ENCODE peak calls at places on chromosomes 12 and 14, in five cellular contexts. D, H, R, K and A are unnamed samples.

GRCh38 chr12:24617471-24617870 is 331.4 kb downstream of the BCAT1 start:
- DNase-seq in D (no peak), H (no peak), R (no peak), K (no peak), A (peak)

GRCh38 chr14:58549358-58549757 is 88.4 kb upstream of the DACT1 start:
- DNase-seq in D (no peak), H (no peak), R (no peak), K (no peak), A (no peak)

GRCh38 chr12:55653031-55653430 is 16.3 kb downstream of the OR10P1 start:
- DNase-seq in D (no peak), H (no peak), R (no peak), K (no peak), A (no peak)

GRCh38 chr12:57473886-57474285 is 5.8 kb downstream of the ARHGAP9 start:
- DNase-seq in D (no peak), H (no peak), R (no peak), K (no peak), A (no peak)

GRCh38 chr12:108282676-108283075 is 56.4 kb downstream of the CMKLR1 start:
- DNase-seq in D (no peak), H (no peak), R (no peak), K (no peak), A (no peak)

GRCh38 chr12:49451468-49452259 is 84.4 kb downstream of the SPATS2 start:
- DNase-seq in D (no peak), H (no peak), R (peak), K (no peak), A (no peak)

GRCh38 chr14:71554323-71554722 is 377.9 kb upstream of the RGS6 start:
- DNase-seq in D (no peak), H (no peak), R (peak), K (no peak), A (no peak)

GRCh38 chr14:19878029-19878642 is 3.2 kb downstream of the OR4K2 start:
- DNase-seq in D (no peak), H (peak), R (no peak), K (no peak), A (no peak)

GRCh38 chr12:7439579-7440505 is 4.1 kb downstream of the CD163L1 start:
- DNase-seq in D (peak), H (no peak), R (no peak), K (peak), A (no peak)

GRCh38 chr12:105640780-105641179 is 310.3 kb downstream of the C12orf75 start:
- DNase-seq in D (no peak), H (no peak), R (no peak), K (no peak), A (peak)

GRCh38 chr12:11706509-11707331 is 57.2 kb downstream of the ETV6 start:
- DNase-seq in D (no peak), H (peak), R (no peak), K (no peak), A (no peak)

GRCh38 chr14:100078997-100079561 is 13.9 kb downstream of the EVL start:
- DNase-seq in D (peak), H (no peak), R (no peak), K (peak), A (no peak)

GRCh38 chr14:39268393-39268792 is 34.7 kb downstream of the MIA2 start:
- DNase-seq in D (no peak), H (peak), R (no peak), K (no peak), A (no peak)

GRCh38 chr14:78399316-78399889 is 229.2 kb downstream of the NRXN3 start:
- DNase-seq in D (no peak), H (no peak), R (no peak), K (peak), A (no peak)

GRCh38 chr14:24145700-24146621 is at the start of gene PSME2:
- DNase-seq in D (no peak), H (no peak), R (no peak), K (no peak), A (no peak)

GRCh38 chr12:105783983-105784947 is 354.5 kb downstream of the NUAK1 start:
- DNase-seq in D (no peak), H (no peak), R (peak), K (no peak), A (no peak)

GRCh38 chr12:122318607-122319311 is 52.5 kb upstream of the VPS33A start:
- DNase-seq in D (no peak), H (no peak), R (no peak), K (no peak), A (no peak)

GRCh38 chr14:106564058-106564643 is 1037.8 kb downstream of the TMEM121 start:
- DNase-seq in D (peak), H (peak), R (no peak), K (peak), A (peak)

GRCh38 chr12:125014526-125014925 is 21.1 kb downstream of the BRI3BP start:
- DNase-seq in D (no peak), H (no peak), R (no peak), K (no peak), A (no peak)

GRCh38 chr14:21494902-21495762 is 16.0 kb downstream of the METTL3 start:
- DNase-seq in D (no peak), H (no peak), R (no peak), K (peak), A (no peak)

GRCh38 chr12:132637811-132638210 is 19.2 kb downstream of the P2RX2 start:
- DNase-seq in D (no peak), H (no peak), R (no peak), K (no peak), A (no peak)

GRCh38 chr12:105814283-105814682 is 324.5 kb downstream of the NUAK1 start:
- DNase-seq in D (no peak), H (no peak), R (no peak), K (no peak), A (no peak)

GRCh38 chr12:51855586-51856428 is 7.3 kb upstream of the FIGNL2 start:
- DNase-seq in D (no peak), H (peak), R (no peak), K (peak), A (peak)

GRCh38 chr12:84994436-84994835 is 41.6 kb downstream of the TSPAN19 start:
- DNase-seq in D (no peak), H (no peak), R (no peak), K (no peak), A (no peak)

GRCh38 chr12:129186952-129187351 is 333.7 kb downstream of the GLT1D1 start:
- DNase-seq in D (no peak), H (no peak), R (no peak), K (no peak), A (no peak)

GRCh38 chr12:109705291-109705690 is 8.3 kb upstream of the FAM222A start:
- DNase-seq in D (no peak), H (no peak), R (no peak), K (no peak), A (no peak)

GRCh38 chr14:37888234-37888633 is 292.8 kb downstream of the TTC6 start:
- DNase-seq in D (no peak), H (no peak), R (no peak), K (no peak), A (no peak)

GRCh38 chr14:36275741-36276140 is 44.7 kb downstream of the MBIP start:
- DNase-seq in D (no peak), H (no peak), R (no peak), K (no peak), A (no peak)

DNA sequence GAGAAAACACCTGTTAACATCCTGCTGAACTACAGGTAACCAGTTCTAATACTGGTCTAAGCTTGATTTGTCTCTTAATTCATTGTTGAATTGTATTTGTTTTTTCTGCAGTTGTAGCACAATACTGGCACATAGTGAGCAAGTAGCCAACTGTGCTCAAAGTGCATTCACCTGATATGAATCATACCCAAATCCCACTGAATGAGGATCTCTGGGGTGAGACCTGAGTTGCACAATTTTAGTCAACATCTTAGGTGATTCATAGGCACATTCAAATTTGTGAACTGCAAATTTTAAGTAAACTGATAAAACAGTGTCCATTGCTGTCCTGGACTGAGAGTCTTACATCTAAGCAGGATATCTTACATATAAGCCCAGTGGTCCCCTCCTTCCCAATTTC is 12.8 kb downstream of the KCNC2 start:
- DNase-seq in D (no peak), H (no peak), R (no peak), K (no peak), A (no peak)
- TF ChIP-seq SUZ12 in D (no peak), H (no peak), R (no peak), K (no peak), A (no peak)

GRCh38 chr12:26746315-26746714 is 86.7 kb downstream of the ITPR2 start:
- DNase-seq in D (no peak), H (no peak), R (no peak), K (no peak), A (no peak)

GRCh38 chr12:26744697-26745440 is 88.1 kb downstream of the ITPR2 start:
- DNase-seq in D (no peak), H (peak), R (no peak), K (no peak), A (no peak)

GRCh38 chr12:26740991-26741390 is 92.0 kb downstream of the ITPR2 start:
- DNase-seq in D (no peak), H (no peak), R (no peak), K (no peak), A (no peak)

GRCh38 chr12:26741828-26742227 is 91.2 kb downstream of the ITPR2 start:
- DNase-seq in D (no peak), H (no peak), R (no peak), K (no peak), A (no peak)

GRCh38 chr12:26744042-26744626 is 88.9 kb downstream of the ITPR2 start:
- DNase-seq in D (no peak), H (no peak), R (no peak), K (no peak), A (no peak)
- TF ChIP-seq SUZ12 in D (no peak), H (no peak), R (no peak), K (no peak), A (no peak)

GRCh38 chr14:69571879-69572633 is 2.6 kb downstream of the CCDC177 start:
- DNase-seq in D (peak), H (peak), R (no peak), K (peak), A (no peak)
- TF ChIP-seq SUZ12 in D (no peak), H (no peak), R (no peak), K (peak), A (no peak)

DNA sequence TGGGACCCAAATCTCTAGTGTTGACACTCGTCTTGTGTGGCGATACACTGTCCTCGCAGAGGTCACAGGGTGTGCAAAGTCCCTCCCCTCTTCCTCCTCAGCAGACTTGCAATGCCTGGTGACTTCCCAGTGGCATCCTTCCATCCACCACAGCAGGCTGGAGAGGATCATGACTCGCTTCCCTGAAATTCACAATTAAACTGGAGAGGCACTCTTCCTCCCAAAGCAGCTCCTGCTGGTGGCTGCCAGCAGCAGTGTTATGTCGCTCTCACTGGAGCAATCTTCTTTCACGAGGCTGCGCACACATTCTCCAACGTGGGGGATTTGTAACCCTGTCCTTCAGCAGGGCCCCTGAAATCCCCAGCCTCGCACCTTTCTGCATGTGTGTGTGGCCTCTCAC is 145.2 kb upstream of the TMCC3 start:
- DNase-seq in D (peak), H (no peak), R (no peak), K (no peak), A (peak)
- TF ChIP-seq SUZ12 in D (no peak), H (no peak), R (no peak), K (no peak), A (no peak)

DNA sequence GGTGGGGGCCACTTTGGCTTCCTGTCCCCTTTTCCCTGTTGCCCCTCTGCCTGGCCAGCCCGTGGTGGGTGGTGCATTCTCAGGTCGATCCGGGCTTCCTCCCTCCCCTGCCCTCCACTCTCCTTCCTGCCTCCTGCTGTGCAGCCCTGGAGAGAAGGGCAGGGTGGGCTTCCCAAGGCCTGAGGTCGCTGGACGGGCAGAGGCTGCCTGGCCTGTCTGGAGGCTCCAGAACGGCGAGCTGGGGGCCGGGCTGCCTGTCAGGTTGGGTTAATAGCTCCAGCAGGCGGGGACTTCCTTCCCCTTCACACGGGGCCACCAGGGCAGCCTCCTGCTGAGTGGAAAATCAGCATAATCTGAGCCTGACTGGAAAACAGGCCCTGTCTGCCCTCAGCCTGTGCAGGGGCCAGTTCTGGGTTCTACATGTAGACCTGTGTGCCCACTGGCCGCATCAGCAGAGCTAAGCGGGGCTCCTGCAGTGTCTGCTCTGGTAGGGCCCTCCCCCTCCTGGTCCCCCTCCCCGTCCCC is 11.3 kb downstream of the KIF26A start:
- DNase-seq in D (peak), H (no peak), R (no peak), K (peak), A (no peak)
- TF ChIP-seq SUZ12 in D (no peak), H (no peak), R (no peak), K (no peak), A (no peak)

GRCh38 chr12:123897221-123897620 is 75.4 kb downstream of the CCDC92 start:
- DNase-seq in D (no peak), H (no peak), R (no peak), K (no peak), A (no peak)
- TF ChIP-seq SUZ12 in D (no peak), H (no peak), R (no peak), K (no peak), A (no peak)

GRCh38 chr12:31578632-31579031 is 12.3 kb downstream of the DENND5B start:
- DNase-seq in D (no peak), H (no peak), R (no peak), K (no peak), A (no peak)
- TF ChIP-seq SUZ12 in D (no peak), H (no peak), R (no peak), K (no peak), A (no peak)

GRCh38 chr14:89900822-89901221 is 53.7 kb downstream of the EFCAB11 start:
- DNase-seq in D (no peak), H (no peak), R (no peak), K (no peak), A (no peak)
- TF ChIP-seq SUZ12 in D (no peak), H (no peak), R (no peak), K (no peak), A (no peak)

GRCh38 chr12:13817131-13817530 is 164.3 kb downstream of the GRIN2B start:
- DNase-seq in D (no peak), H (no peak), R (no peak), K (no peak), A (no peak)

GRCh38 chr12:13811061-13811460 is 170.3 kb downstream of the GRIN2B start:
- DNase-seq in D (no peak), H (no peak), R (no peak), K (no peak), A (no peak)

GRCh38 chr12:13816394-13816793 is 165.0 kb downstream of the GRIN2B start:
- DNase-seq in D (no peak), H (no peak), R (no peak), K (no peak), A (peak)
- TF ChIP-seq SUZ12 in D (no peak), H (no peak), R (no peak), K (no peak), A (no peak)